ENCODE peak calls at places on chromosome 4, in nine cellular contexts. D, C, K, A, L, W, Y, F and I are unnamed samples.

GRCh38 chr4:109065006-109065405 is 237.5 kb downstream of the COL25A1 start:
- DNase-seq in D (no peak), W (no peak), A (no peak), C (no peak), L (no peak), F (no peak), Y (no peak), K (no peak), I (no peak)

GRCh38 chr4:20272411-20272872 is 20.7 kb downstream of the SLIT2 start:
- DNase-seq in K (peak; percentile 67), F (no peak), Y (no peak), L (no peak), A (no peak), C (no peak), D (no peak), W (no peak), I (no peak)

GRCh38 chr4:111494471-111494870 is 650.8 kb upstream of the FAM241A start:
- DNase-seq in L (no peak), A (no peak), Y (no peak), W (no peak), D (no peak), C (no peak), F (no peak), K (no peak), I (no peak)

GRCh38 chr4:66178901-66179300 is 508.6 kb upstream of the EPHA5 start:
- DNase-seq in W (no peak), D (no peak), L (no peak), C (no peak), F (no peak), A (no peak), K (peak; percentile 76), Y (no peak), I (no peak)

GRCh38 chr4:52714597-52715254 is 36.5 kb downstream of the ERVMER34-1 start:
- DNase-seq in D (no peak), W (no peak), K (peak; percentile 9), F (no peak), C (no peak), L (no peak), A (no peak), Y (no peak), I (no peak)

GRCh38 chr4:76028242-76028859 is 5.1 kb upstream of the CXCL10 start:
- DNase-seq in L (peak; percentile 15), D (no peak), F (no peak), W (no peak), C (no peak), A (peak; percentile 20), K (peak; percentile 34), Y (no peak), I (no peak)

GRCh38 chr4:30939684-30940083 is 219.5 kb downstream of the PCDH7 start:
- DNase-seq in F (no peak), W (no peak), Y (no peak), A (no peak), K (no peak), C (no peak), D (no peak), L (no peak), I (no peak)

GRCh38 chr4:3725936-3726895 is 40.0 kb upstream of the ADRA2C start:
- DNase-seq in D (no peak), L (no peak), Y (no peak), F (no peak), W (no peak), A (no peak), K (no peak), C (no peak), I (no peak)

GRCh38 chr4:87423313-87424031 is 1.1 kb downstream of the NUDT9 start:
- DNase-seq in C (no peak), D (no peak), K (peak; percentile 28), Y (no peak), A (no peak), F (no peak), L (peak; percentile 19), W (no peak), I (no peak)

GRCh38 chr4:102825261-102826071 is 1.9 kb downstream of the UBE2D3 start:
- DNase-seq in C (peak; percentile 19), F (peak; percentile 15), W (no peak), Y (peak; percentile 60), L (peak; percentile 45), A (peak; percentile 67), K (peak; percentile 81), D (no peak), I (no peak)

GRCh38 chr4:77433102-77433733 is 172.4 kb upstream of the CXCL13 start:
- DNase-seq in K (peak; percentile 58), C (no peak), W (no peak), A (peak; percentile 59), L (peak; percentile 44), F (no peak), D (no peak), Y (peak; percentile 65), I (peak; percentile 14)